ENCODE peak calls at places on chromosomes 1 and 21, in five cellular contexts. V is IMR-90, T is mesendoderm, C is H1, N is mesenchymal stem cell. D is an unnamed sample.

GRCh38 chr1:245409341-245410195 is 254.8 kb downstream of the KIF26B start:
- DNase-seq in V (no peak), T (peak; percentile 51), C (no peak), N (no peak), D (no peak)

GRCh38 chr1:207304710-207305151 is 16.7 kb upstream of the CD55 start:
- DNase-seq in V (peak; percentile 74), T (no peak), C (no peak), N (no peak), D (no peak)

GRCh38 chr1:23118957-23119792 is 49.5 kb downstream of the LUZP1 start:
- DNase-seq in V (peak; percentile 37), T (no peak), C (no peak), N (peak; percentile 71), D (no peak)

GRCh38 chr21:14479387-14479786 is 66.7 kb downstream of the SAMSN1 start:
- DNase-seq in V (no peak), T (peak; percentile 3), C (no peak), N (no peak), D (no peak)

GRCh38 chr1:6111991-6112689 is 66.5 kb downstream of the KCNAB2 start:
- DNase-seq in V (no peak), T (peak; percentile 14), C (no peak), N (no peak), D (no peak)

GRCh38 chr1:111602974-111603373 is 16.6 kb upstream of the RAP1A start:
- DNase-seq in V (no peak), T (no peak), C (no peak), N (no peak), D (no peak)

GRCh38 chr1:111620412-111620971 is 903 bp downstream of the RAP1A start:
- DNase-seq in V (no peak), T (peak; percentile 67), C (peak; percentile 60), N (no peak), D (no peak)

GRCh38 chr1:32883338-32883737 is 3.0 kb upstream of the HPCA start:
- DNase-seq in V (no peak), T (no peak), C (no peak), N (no peak), D (no peak)

GRCh38 chr1:94332952-94333351 is 85.2 kb upstream of the ABCD3 start:
- DNase-seq in V (peak; percentile 72), T (no peak), C (no peak), N (peak; percentile 70), D (no peak)

GRCh38 chr1:223393275-223394214 is at the start of gene CCDC185:
- DNase-seq in V (no peak), T (no peak), C (peak; percentile 60), N (no peak), D (no peak)

GRCh38 chr1:227416156-227416865 is 98.0 kb upstream of the CDC42BPA start:
- DNase-seq in V (peak; percentile 60), T (no peak), C (no peak), N (peak; percentile 48), D (no peak)

GRCh38 chr1:111592389-111593361 is 26.9 kb upstream of the RAP1A start:
- DNase-seq in V (peak; percentile 87), T (peak; percentile 92), C (no peak), N (peak; percentile 78), D (peak; percentile 8)

GRCh38 chr1:54774820-54775498 is 10.6 kb upstream of the PARS2 start:
- DNase-seq in V (peak; percentile 25), T (peak; percentile 92), C (peak; percentile 89), N (peak; percentile 46), D (peak; percentile 31)

GRCh38 chr1:11927866-11928592 is 1.8 kb upstream of the KIAA2013 start:
- DNase-seq in V (peak; percentile 40), T (no peak), C (no peak), N (no peak), D (no peak)

GRCh38 chr1:21574464-21575151 is 65.4 kb downstream of the ALPL start:
- DNase-seq in V (no peak), T (peak; percentile 77), C (peak; percentile 72), N (peak; percentile 16), D (peak; percentile 57)

GRCh38 chr1:177181631-177182291 is 11.0 kb downstream of the BRINP2 start:
- DNase-seq in V (peak; percentile 29), T (peak; percentile 97), C (peak; percentile 96), N (peak; percentile 63), D (peak; percentile 80)

GRCh38 chr1:232575524-232576040 is 54.4 kb downstream of the SIPA1L2 start:
- DNase-seq in V (peak; percentile 56), T (no peak), C (no peak), N (no peak), D (no peak)

GRCh38 chr1:235971571-235972315 is 93.1 kb downstream of the NID1 start:
- DNase-seq in V (peak; percentile 93), T (peak; percentile 97), C (peak; percentile 94), N (peak; percentile 95), D (peak; percentile 87)

GRCh38 chr1:33342041-33342723 is 21.3 kb upstream of the A3GALT2 start:
- DNase-seq in V (peak; percentile 99), T (peak; percentile 69), C (peak; percentile 48), N (peak; percentile 98), D (peak; percentile 77)

GRCh38 chr1:241895013-241895412 is 47.0 kb downstream of the EXO1 start:
- DNase-seq in V (no peak), T (no peak), C (no peak), N (no peak), D (no peak)

GRCh38 chr21:36550761-36551160 is 70.8 kb upstream of the CLDN14 start:
- DNase-seq in V (peak; percentile 23), T (peak; percentile 17), C (peak; percentile 33), N (no peak), D (no peak)

GRCh38 chr1:198830397-198830796 is 191.6 kb downstream of the PTPRC start:
- DNase-seq in V (no peak), T (no peak), C (no peak), N (no peak), D (no peak)

GRCh38 chr1:1610796-1611597 is 4.3 kb upstream of the MIB2 start:
- DNase-seq in V (no peak), T (no peak), C (no peak), N (no peak), D (no peak)

GRCh38 chr1:235073331-235073967 is 55.2 kb downstream of the TOMM20 start:
- DNase-seq in V (no peak), T (no peak), C (no peak), N (no peak), D (no peak)

GRCh38 chr1:81967957-81968356 is 167.2 kb downstream of the ADGRL2 start:
- DNase-seq in V (no peak), T (no peak), C (no peak), N (no peak), D (no peak)

GRCh38 chr1:9838946-9839345 is 15.2 kb upstream of the CLSTN1 start:
- DNase-seq in V (no peak), T (no peak), C (no peak), N (no peak), D (no peak)

GRCh38 chr1:22457356-22457755 is 5.7 kb downstream of the ZBTB40 start:
- DNase-seq in V (peak; percentile 48), T (no peak), C (no peak), N (peak; percentile 29), D (no peak)

GRCh38 chr1:44576456-44577150 is 97.7 kb downstream of the TMEM53 start:
- DNase-seq in V (no peak), T (no peak), C (no peak), N (no peak), D (no peak)

GRCh38 chr21:29182674-29183073 is 52.2 kb downstream of the MAP3K7CL start:
- DNase-seq in V (peak; percentile 36), T (no peak), C (no peak), N (peak; percentile 85), D (no peak)

GRCh38 chr21:29179503-29179902 is 49.1 kb downstream of the MAP3K7CL start:
- DNase-seq in V (no peak), T (no peak), C (no peak), N (no peak), D (no peak)

GRCh38 chr21:29178936-29179335 is 48.5 kb downstream of the MAP3K7CL start:
- DNase-seq in V (no peak), T (no peak), C (no peak), N (no peak), D (no peak)

GRCh38 chr21:29184047-29184446 is 53.6 kb downstream of the MAP3K7CL start:
- DNase-seq in V (no peak), T (no peak), C (no peak), N (no peak), D (no peak)

GRCh38 chr21:29181799-29182470 is 51.5 kb downstream of the MAP3K7CL start:
- DNase-seq in V (peak; percentile 95), T (peak; percentile 23), C (no peak), N (peak; percentile 95), D (no peak)
- H3K4me3 ChIP-seq in V (peak overlapping the region; percentile 50), T (no peak overlapping the region), C (no peak overlapping the region), N (no peak overlapping the region), D (no peak overlapping the region)

GRCh38 chr1:162007485-162007884 is 16.2 kb downstream of the OLFML2B start:
- DNase-seq in V (no peak), T (no peak), C (no peak), N (no peak), D (no peak)

GRCh38 chr1:162009501-162010174 is 14.0 kb downstream of the OLFML2B start:
- DNase-seq in V (no peak), T (no peak), C (no peak), N (no peak), D (no peak)

GRCh38 chr1:162011337-162012012 is 12.2 kb downstream of the OLFML2B start:
- DNase-seq in V (no peak), T (no peak), C (no peak), N (peak; percentile 46), D (no peak)

GRCh38 chr1:162008799-162009198 is 14.9 kb downstream of the OLFML2B start:
- DNase-seq in V (no peak), T (no peak), C (no peak), N (no peak), D (no peak)

DNA sequence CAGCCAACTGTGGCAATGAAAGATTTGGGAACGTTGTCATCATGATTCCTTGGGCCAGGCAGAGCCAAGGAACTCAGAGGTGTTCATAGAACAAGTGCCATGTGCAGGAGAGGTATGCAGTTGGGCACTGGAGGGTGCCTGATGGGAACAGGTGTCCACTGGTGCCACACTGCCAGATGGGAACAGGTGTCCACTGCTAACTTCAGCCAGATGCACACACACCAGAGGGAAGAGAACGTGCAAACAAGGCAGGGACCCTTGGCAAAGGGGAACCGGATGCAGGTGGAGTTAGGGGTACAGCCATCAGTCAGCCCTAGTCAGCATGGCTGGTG is 13.5 kb downstream of the OLFML2B start:
- DNase-seq in V (no peak), T (no peak), C (no peak), N (no peak), D (no peak)
- H3K23ac ChIP-seq in V (no peak overlapping the region), T (no peak overlapping the region), C (no peak overlapping the region), N (no peak overlapping the region), D (no peak overlapping the region)

DNA sequence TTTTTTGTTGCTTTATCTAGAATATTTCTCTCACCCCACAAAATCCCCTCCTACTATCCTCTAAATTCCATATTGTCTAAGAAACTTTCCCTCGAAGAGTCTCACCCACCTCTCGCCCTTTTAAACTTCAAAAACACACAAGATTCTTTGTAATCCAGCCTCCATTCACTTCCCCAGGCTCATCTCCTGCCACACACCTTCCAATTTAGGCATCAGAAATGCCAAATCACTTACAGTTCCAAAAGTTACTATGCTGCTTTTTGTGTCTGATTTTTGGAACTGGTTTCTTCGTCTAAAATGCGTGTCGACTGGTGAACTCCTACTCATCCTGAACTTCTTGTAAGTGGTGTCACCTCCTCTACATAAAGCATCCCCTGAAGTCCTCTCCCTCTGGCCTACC is 482.4 kb upstream of the CAMK1G start:
- DNase-seq in V (no peak), T (no peak), C (no peak), N (no peak), D (no peak)
- H2BK15ac ChIP-seq in V (no peak overlapping the region), T (no peak overlapping the region), C (no peak overlapping the region), N (no peak overlapping the region), D (no peak overlapping the region)

GRCh38 chr1:154952664-154953063 is 3.2 kb downstream of the PBXIP1 start:
- DNase-seq in V (no peak), T (no peak), C (no peak), N (no peak), D (no peak)
- H3K4me3 ChIP-seq in V (no peak overlapping the region), T (no peak overlapping the region), C (no peak overlapping the region), N (no peak overlapping the region), D (no peak overlapping the region)

D was measured in neuronal stem cell.